ENCODE peak calls at places on chromosomes 7 and 10, in six cellular contexts. X is endothelial cell, A is BJ, V is fibroblast of lung, O is mammary epithelial cell, D is B cell. J is an unnamed sample.

GRCh38 chr7:152366662-152367061 is 69.1 kb downstream of the KMT2C start:
- DNase-seq in D (no peak), V (no peak), X (no peak), A (no peak), O (no peak), J (no peak)

GRCh38 chr10:43214071-43214955 is 52.6 kb downstream of the RASGEF1A start:
- DNase-seq in V (no peak), X (no peak), A (no peak), O (peak), D (no peak), J (no peak)

GRCh38 chr10:11168423-11169100 is 150.9 kb downstream of the CELF2 start:
- DNase-seq in A (no peak), D (no peak), V (no peak), X (no peak), O (no peak), J (no peak)

GRCh38 chr7:135512135-135512887 is 2.4 kb upstream of the CNOT4 start:
- DNase-seq in D (peak), V (peak), A (no peak), O (peak), X (peak), J (peak)

GRCh38 chr10:97601268-97602215 is 12.0 kb downstream of the C10orf62 start:
- DNase-seq in X (no peak), V (no peak), O (no peak), A (no peak), D (no peak), J (no peak)

GRCh38 chr7:77690289-77690688 is 6.0 kb upstream of the RSBN1L start:
- DNase-seq in A (no peak), D (no peak), X (no peak), V (no peak), O (no peak), J (no peak)

GRCh38 chr10:101351477-101351876 is 2.5 kb upstream of the BTRC start:
- DNase-seq in A (no peak), X (no peak), D (no peak), O (no peak), V (no peak), J (no peak)

GRCh38 chr7:15921576-15921975 is 235.1 kb upstream of the MEOX2 start:
- DNase-seq in O (peak), D (no peak), V (no peak), A (peak), X (no peak), J (no peak)

GRCh38 chr7:116461500-116461899 is 38.0 kb upstream of the CAV2 start:
- DNase-seq in X (no peak), A (no peak), V (no peak), D (no peak), O (no peak), J (no peak)

GRCh38 chr7:53473371-53473770 is 437.9 kb downstream of the POM121L12 start:
- DNase-seq in V (no peak), X (no peak), O (no peak), D (no peak), A (no peak), J (no peak)

GRCh38 chr10:33483124-33483794 is 148.8 kb upstream of the NRP1 start:
- DNase-seq in A (no peak), O (no peak), D (no peak), X (no peak), V (no peak), J (no peak)

GRCh38 chr10:121669010-121669366 is 70.7 kb upstream of the FGFR2 start:
- DNase-seq in A (no peak), X (no peak), O (no peak), V (no peak), D (no peak), J (no peak)

GRCh38 chr7:103348452-103348851 is 1.0 kb downstream of the PSMC2 start:
- DNase-seq in X (no peak), O (no peak), A (no peak), V (no peak), D (no peak), J (no peak)

GRCh38 chr7:115933463-115933862 is 97.1 kb downstream of the TFEC start:
- DNase-seq in D (no peak), A (no peak), O (peak), V (peak), X (no peak), J (no peak)

GRCh38 chr7:148306759-148307158 is 283.8 kb upstream of the C7orf33 start:
- DNase-seq in D (peak), O (no peak), X (no peak), A (no peak), V (no peak), J (peak)

GRCh38 chr10:80253266-80253962 is 36.0 kb downstream of the MAT1A start:
- DNase-seq in X (no peak), A (no peak), V (no peak), D (no peak), O (no peak), J (peak)

GRCh38 chr10:119761106-119761505 is 35.3 kb downstream of the INPP5F start:
- DNase-seq in A (peak), D (no peak), V (peak), X (no peak), O (peak), J (no peak)

GRCh38 chr10:103535595-103535994 is 42.1 kb downstream of the NEURL1 start:
- DNase-seq in O (no peak), D (no peak), V (no peak), X (no peak), A (no peak), J (no peak)

GRCh38 chr10:843703-844102 is 87.8 kb downstream of the LARP4B start:
- DNase-seq in X (no peak), V (no peak), D (no peak), O (no peak), A (no peak), J (no peak)

GRCh38 chr10:93757136-93757535 is 600 bp upstream of the LGI1 start:
- DNase-seq in D (no peak), V (no peak), A (no peak), X (peak), O (no peak), J (no peak)

GRCh38 chr7:111025013-111025412 is 65.9 kb upstream of the LRRN3 start:
- DNase-seq in D (no peak), A (no peak), O (no peak), X (no peak), V (no peak), J (no peak)

GRCh38 chr7:138608292-138608691 is 92.9 kb downstream of the SVOPL start:
- DNase-seq in A (no peak), O (no peak), V (peak), D (no peak), X (no peak), J (no peak)

GRCh38 chr7:38461887-38462286 is 169.3 kb downstream of the AMPH start:
- DNase-seq in A (no peak), O (no peak), D (no peak), V (no peak), X (no peak), J (no peak)

GRCh38 chr7:38465946-38466345 is 165.2 kb downstream of the AMPH start:
- DNase-seq in O (no peak), V (peak), X (no peak), A (no peak), D (no peak), J (no peak)

GRCh38 chr7:38462819-38463218 is 168.4 kb downstream of the AMPH start:
- DNase-seq in V (no peak), A (no peak), X (no peak), O (no peak), D (no peak), J (no peak)

DNA sequence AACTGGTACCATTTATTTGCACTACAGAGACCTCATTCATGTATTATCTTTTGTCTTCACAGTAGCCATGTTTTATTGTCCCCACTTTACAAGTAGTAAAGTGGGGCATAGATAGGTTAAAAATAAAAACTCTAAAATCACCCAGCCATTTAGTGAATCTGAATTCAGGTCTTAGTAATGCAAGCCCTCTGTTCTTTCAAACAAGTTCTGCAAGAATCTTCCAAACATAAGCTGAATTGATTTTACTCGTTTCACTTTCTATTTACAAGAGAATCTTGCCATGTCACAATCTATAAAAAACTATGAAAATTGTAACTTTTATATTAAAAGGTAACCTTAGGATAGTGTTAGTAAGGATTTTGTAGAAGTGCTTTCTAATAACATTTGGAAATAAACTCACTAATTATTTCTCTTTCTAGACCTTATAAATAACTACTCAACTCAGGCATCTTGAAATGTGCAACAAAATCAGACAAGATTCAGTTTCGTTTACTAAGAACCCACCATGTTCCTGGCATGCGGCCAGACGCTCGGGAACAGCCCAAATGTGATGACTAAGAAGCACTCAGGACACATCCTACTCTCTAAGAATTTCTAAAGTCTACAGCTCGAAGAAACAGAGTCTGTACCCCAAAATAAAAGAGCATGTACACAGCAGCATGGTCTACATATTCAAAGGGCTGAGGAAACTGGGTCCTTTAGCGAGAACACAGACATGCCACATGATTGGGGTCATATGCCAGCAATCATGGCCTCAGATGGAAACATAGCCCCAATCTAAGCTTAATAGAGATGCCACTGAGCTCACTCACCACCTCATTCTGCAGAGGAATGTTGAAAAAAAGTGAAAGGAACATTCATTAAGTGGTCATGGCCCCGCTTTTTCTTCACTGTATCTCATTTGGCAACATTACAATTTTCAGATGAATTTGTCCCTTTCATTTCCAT is 167.6 kb downstream of the AMPH start:
- DNase-seq in D (peak), X (no peak), V (peak), A (no peak), O (peak), J (peak)
- TF ChIP-seq CTCF in D (no peak), X (no peak), V (no peak), A (no peak), O (no peak), J (no peak)

GRCh38 chr10:14543048-14543903 is 212.6 kb upstream of the FRMD4A start:
- DNase-seq in D (no peak), O (no peak), X (no peak), A (no peak), V (peak), J (no peak)
- TF ChIP-seq CTCF in D (peak), O (no peak), X (no peak), A (peak), V (peak), J (peak)

GRCh38 chr7:110003827-110004226 is 1087.1 kb upstream of the LRRN3 start:
- DNase-seq in X (no peak), V (no peak), A (no peak), D (no peak), O (no peak), J (no peak)
- TF ChIP-seq CTCF in X (no peak), V (no peak), A (no peak), D (no peak), O (peak), J (no peak)

GRCh38 chr7:20535541-20535940 is 79.9 kb upstream of the ABCB5 start:
- DNase-seq in D (no peak), V (no peak), O (no peak), A (no peak), X (no peak), J (no peak)

GRCh38 chr7:20542594-20542993 is 72.9 kb upstream of the ABCB5 start:
- DNase-seq in X (no peak), A (peak), V (peak), D (no peak), O (peak), J (no peak)

GRCh38 chr7:20541615-20542349 is 73.7 kb upstream of the ABCB5 start:
- DNase-seq in D (no peak), A (no peak), V (no peak), O (peak), X (no peak), J (no peak)

GRCh38 chr7:20543565-20543964 is 71.9 kb upstream of the ABCB5 start:
- DNase-seq in D (no peak), O (no peak), X (no peak), A (no peak), V (no peak), J (no peak)

DNA sequence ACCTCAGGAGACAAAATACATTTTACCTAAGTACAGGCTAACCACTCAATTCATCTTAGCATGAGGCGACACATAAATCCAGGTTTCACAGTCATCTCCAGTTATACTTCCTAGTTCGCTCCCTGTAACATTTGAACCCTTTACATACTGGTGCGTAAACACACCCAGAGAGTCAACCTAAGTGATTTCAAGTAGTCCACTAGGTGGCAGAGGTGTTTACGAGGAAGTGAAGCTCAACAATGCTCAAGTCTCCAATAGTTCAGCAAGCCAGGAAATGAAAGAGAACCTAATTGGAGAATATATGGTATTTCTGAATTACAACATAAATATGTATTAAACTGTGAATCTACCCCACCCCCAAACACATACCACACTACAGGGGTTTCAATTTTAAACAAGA is 76.3 kb upstream of the ABCB5 start:
- DNase-seq in V (no peak), O (no peak), D (no peak), X (no peak), A (no peak), J (no peak)
- TF ChIP-seq CTCF in V (peak), O (peak), D (no peak), X (no peak), A (no peak), J (no peak)

GRCh38 chr7:42096681-42097637 is 140.1 kb downstream of the GLI3 start:
- DNase-seq in V (peak), D (no peak), O (peak), X (no peak), A (no peak), J (no peak)

GRCh38 chr7:42095791-42096190 is 141.2 kb downstream of the GLI3 start:
- DNase-seq in O (no peak), A (no peak), V (no peak), D (no peak), X (no peak), J (no peak)

GRCh38 chr7:42099076-42099836 is 137.8 kb downstream of the GLI3 start:
- DNase-seq in V (peak), X (no peak), D (no peak), O (no peak), A (no peak), J (no peak)

GRCh38 chr7:42096262-42096661 is 140.7 kb downstream of the GLI3 start:
- DNase-seq in X (no peak), A (no peak), D (no peak), V (no peak), O (no peak), J (no peak)

DNA sequence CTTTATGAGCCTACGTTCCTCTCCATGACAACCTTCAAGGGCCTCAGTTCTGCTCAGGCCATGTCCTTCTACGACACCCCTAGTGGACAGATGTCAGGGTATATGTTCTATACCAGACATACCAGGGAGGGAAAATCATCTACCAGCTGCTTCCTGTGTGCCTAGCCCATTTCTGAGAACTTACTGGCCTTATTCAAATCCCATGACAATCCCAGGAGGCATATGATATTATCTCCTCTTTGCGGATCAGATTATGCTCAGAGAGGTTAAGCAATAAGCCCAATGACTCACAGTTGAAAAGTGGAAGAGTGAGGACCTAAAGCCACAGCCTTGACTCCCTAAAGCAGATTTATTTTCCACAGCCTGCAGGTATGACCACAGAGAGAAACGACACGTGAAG is 139.3 kb downstream of the GLI3 start:
- DNase-seq in V (peak), A (peak), X (no peak), D (no peak), O (peak), J (no peak)
- TF ChIP-seq CTCF in V (peak), A (peak), X (no peak), D (no peak), O (peak), J (no peak)

J was measured in GM20000.